ENCODE peak calls at places on chromosomes 2 and 18, in six cellular contexts. P is activated CD4-positive, alpha-beta T cell treated with anti-CD3 and anti-CD28 coated beads, Interleukin-2, amount 50 U/mL, for 4 hours; L is left kidney; J is M059J; T is activated CD8-positive, alpha-beta memory T cell treated with anti-CD3 and anti-CD28 coated beads for 24 hours; O is dermis blood vessel endothelial cell. A is an unnamed sample.

GRCh38 chr2:235021752-235022151 is 69.9 kb downstream of the SH3BP4 start:
- DNase-seq in T (no peak), O (peak; percentile 56), P (no peak), L (no peak), J (peak; percentile 95), A (peak; percentile 98)

GRCh38 chr2:182447843-182448242 is 21.0 kb upstream of the PDE1A start:
- DNase-seq in T (no peak), O (no peak), L (no peak), P (no peak), J (no peak), A (no peak)

GRCh38 chr2:79860233-79861058 is 347.6 kb downstream of the CTNNA2 start:
- DNase-seq in L (peak; percentile 62), T (no peak), P (no peak), J (peak; percentile 9), O (no peak), A (peak; percentile 53)

GRCh38 chr2:119384971-119385370 is 18.2 kb downstream of the DBI start:
- DNase-seq in J (no peak), L (no peak), O (no peak), P (no peak), T (peak; percentile 40), A (no peak)

GRCh38 chr2:150630587-150631235 is 143.2 kb upstream of the RND3 start:
- DNase-seq in T (no peak), J (no peak), L (peak; percentile 49), P (no peak), O (peak; percentile 28), A (no peak)

GRCh38 chr2:235695602-235695895 is 201.7 kb downstream of the AGAP1 start:
- DNase-seq in P (no peak), T (no peak), J (no peak), L (no peak), O (no peak), A (no peak)

GRCh38 chr18:23172981-23173380 is 37.7 kb downstream of the CABLES1 start:
- DNase-seq in T (no peak), L (no peak), J (no peak), P (no peak), O (no peak), A (no peak)

GRCh38 chr18:49690307-49690706 is 123.0 kb downstream of the ACAA2 start:
- DNase-seq in O (peak; percentile 54), T (no peak), J (peak; percentile 94), P (no peak), L (no peak), A (peak; percentile 96)

GRCh38 chr2:102126660-102127059 is 15.9 kb upstream of the IL1R1 start:
- DNase-seq in P (no peak), L (no peak), J (peak; percentile 84), O (no peak), T (no peak), A (peak; percentile 53)

GRCh38 chr2:214649440-214650205 is 159.9 kb downstream of the BARD1 start:
- DNase-seq in O (no peak), L (no peak), P (no peak), J (peak; percentile 55), T (no peak), A (peak; percentile 65)

GRCh38 chr2:156473445-156473844 is 37.3 kb downstream of the GPD2 start:
- DNase-seq in O (no peak), P (no peak), J (no peak), L (no peak), T (no peak), A (peak; percentile 30)